ENCODE peak calls at places on chromosome 5, in ten cellular contexts. F, E, X, S, M, I, P, Y, N and B are unnamed samples.

GRCh38 chr5:134490925-134491271 is 34.6 kb upstream of the JADE2 start:
- DNase-seq in S (no peak), E (no peak), P (no peak), I (no peak), N (no peak), X (no peak), M (no peak), F (no peak), Y (peak), B (no peak)

GRCh38 chr5:132525299-132525724 is 18.0 kb downstream of the IL5 start:
- DNase-seq in N (no peak), I (peak), Y (no peak), P (no peak), X (no peak), S (no peak), M (no peak), F (no peak), E (no peak), B (no peak)

GRCh38 chr5:74324556-74324955 is 316.0 kb downstream of the ENC1 start:
- DNase-seq in P (no peak), E (no peak), M (no peak), I (no peak), Y (no peak), N (no peak), F (no peak), S (no peak), X (no peak), B (no peak)

GRCh38 chr5:111454198-111454606 is 58.1 kb downstream of the STARD4 start:
- DNase-seq in E (peak), Y (no peak), I (no peak), X (peak), F (no peak), N (no peak), S (no peak), P (no peak), M (peak), B (no peak)

GRCh38 chr5:82147860-82148573 is 130.1 kb downstream of the RPS23 start:
- DNase-seq in E (no peak), I (no peak), Y (no peak), P (no peak), S (no peak), M (no peak), X (peak), F (no peak), N (no peak), B (no peak)

GRCh38 chr5:135047347-135047695 is 13.3 kb upstream of the PITX1 start:
- DNase-seq in Y (peak), M (no peak), S (no peak), I (no peak), F (no peak), N (no peak), P (no peak), X (no peak), E (no peak), B (no peak)

GRCh38 chr5:32138839-32139493 is 35.2 kb downstream of the GOLPH3 start:
- DNase-seq in E (no peak), N (no peak), M (no peak), P (peak), X (peak), Y (no peak), I (peak), S (no peak), F (no peak), B (no peak)

GRCh38 chr5:59027145-59027907 is 444.5 kb downstream of the RAB3C start:
- DNase-seq in P (no peak), Y (no peak), E (no peak), M (peak), F (no peak), X (no peak), S (no peak), N (no peak), I (no peak), B (no peak)

GRCh38 chr5:136819526-136820302 is 454.4 kb upstream of the TRPC7 start:
- DNase-seq in P (no peak), Y (no peak), X (no peak), S (no peak), F (no peak), E (no peak), N (no peak), I (no peak), M (no peak), B (no peak)

GRCh38 chr5:575636-576035 is 36.5 kb upstream of the CEP72 start:
- DNase-seq in N (no peak), F (no peak), X (no peak), Y (no peak), M (no peak), I (no peak), E (no peak), P (no peak), S (no peak), B (no peak)

GRCh38 chr5:37855438-37855837 is 15.6 kb upstream of the GDNF start:
- DNase-seq in S (no peak), P (no peak), E (no peak), I (no peak), N (no peak), Y (no peak), X (no peak), F (no peak), M (no peak), B (no peak)

GRCh38 chr5:159519365-159519764 is 189.1 kb upstream of the IL12B start:
- DNase-seq in I (no peak), X (no peak), F (no peak), S (no peak), N (no peak), Y (no peak), P (no peak), E (no peak), M (no peak), B (no peak)

GRCh38 chr5:158992104-158992740 is 107.5 kb downstream of the EBF1 start:
- DNase-seq in X (peak), F (no peak), I (no peak), N (no peak), S (no peak), M (peak), Y (no peak), P (no peak), E (no peak), B (no peak)

GRCh38 chr5:15791859-15792258 is 291.9 kb downstream of the FBXL7 start:
- DNase-seq in M (no peak), F (no peak), S (no peak), Y (no peak), P (no peak), N (no peak), E (peak), X (no peak), I (no peak), B (no peak)

GRCh38 chr5:28397502-28397941 is 1359.1 kb upstream of the CDH9 start:
- DNase-seq in E (peak), S (no peak), X (peak), M (no peak), P (no peak), F (no peak), N (no peak), Y (peak), I (no peak), B (no peak)

GRCh38 chr5:147949711-147950573 is 43.6 kb upstream of the C5orf46 start:
- DNase-seq in E (peak), P (no peak), S (peak), F (no peak), N (no peak), Y (no peak), I (no peak), M (peak), X (peak), B (peak)

GRCh38 chr5:2009986-2010914 is 127.5 kb upstream of the IRX4 start:
- DNase-seq in I (no peak), M (no peak), S (no peak), X (no peak), N (no peak), F (no peak), Y (peak), E (no peak), P (no peak), B (no peak)

GRCh38 chr5:147177125-147177840 is 57.5 kb upstream of the STK32A start:
- DNase-seq in I (no peak), Y (peak), S (no peak), P (no peak), M (no peak), E (peak), N (no peak), X (peak), F (no peak), B (no peak)

GRCh38 chr5:6805835-6806234 is 92.6 kb downstream of the TENT4A start:
- DNase-seq in P (no peak), X (no peak), M (no peak), Y (peak), F (no peak), I (no peak), N (no peak), E (no peak), S (no peak), B (no peak)

GRCh38 chr5:142425286-142426065 is 100.7 kb upstream of the SPRY4 start:
- DNase-seq in I (no peak), X (no peak), S (no peak), E (no peak), F (no peak), M (no peak), N (no peak), Y (peak), P (no peak), B (no peak)

GRCh38 chr5:55533806-55534435 is 843 bp downstream of the PLPP1 start:
- DNase-seq in P (peak), N (no peak), X (peak), Y (peak), M (peak), E (peak), F (no peak), S (no peak), I (no peak), B (no peak)

GRCh38 chr5:1161108-1161831 is 40.1 kb upstream of the SLC6A19 start:
- DNase-seq in S (no peak), E (peak), M (no peak), I (no peak), P (peak), F (no peak), N (no peak), Y (peak), X (peak), B (no peak)

GRCh38 chr5:122844916-122845252 is 529 bp upstream of the SNX24 start:
- DNase-seq in Y (no peak), E (no peak), X (no peak), N (no peak), M (no peak), P (no peak), S (no peak), I (no peak), F (no peak), B (no peak)